ENCODE peak calls at places on chromosomes 4 and X, in four cellular contexts. F is pancreas, N is PC-9, M is H1. K is an unnamed sample. For H3K27me3, the result is how much of the 10 kb centered on the place peaks cover.

GRCh38 chr4:99379571-99379970 is 27.0 kb upstream of the ADH1C start:
- DNase-seq in F (no peak), N (no peak), M (no peak), K (no peak)

GRCh38 chr4:8552024-8552423 is 28.2 kb upstream of the GPR78 start:
- DNase-seq in F (no peak), N (no peak), M (no peak), K (no peak)

GRCh38 chrX:134684956-134685355 is 26.7 kb upstream of the PLAC1 start:
- DNase-seq in F (no peak), N (no peak), M (no peak), K (no peak)

GRCh38 chr4:69032847-69033638 is 63.2 kb upstream of the UGT2B7 start:
- DNase-seq in F (no peak), N (no peak), M (no peak), K (no peak)

GRCh38 chr4:99947608-99948007 is 1.2 kb upstream of the DNAJB14 start:
- DNase-seq in F (no peak), N (no peak), M (no peak), K (no peak)

GRCh38 chr4:78569291-78569821 is 17.8 kb downstream of the ANXA3 start:
- DNase-seq in F (no peak), N (peak), M (no peak), K (no peak)

GRCh38 chr4:35538807-35539206 is 705.5 kb downstream of the ARAP2 start:
- DNase-seq in F (no peak), N (no peak), M (no peak), K (no peak)

GRCh38 chr4:45004847-45005565 is 278.6 kb upstream of the GNPDA2 start:
- DNase-seq in F (no peak), N (peak), M (no peak), K (no peak)

GRCh38 chr4:25030283-25031076 is at the start of gene LGI2:
- DNase-seq in F (peak), N (no peak), M (peak), K (peak)

GRCh38 chrX:25049347-25049746 is 33.6 kb upstream of the ARX start:
- DNase-seq in F (no peak), N (no peak), M (no peak), K (no peak)

GRCh38 chrX:42920752-42921151 is 142.8 kb upstream of the PPP1R2C start:
- DNase-seq in F (no peak), N (no peak), M (no peak), K (no peak)

GRCh38 chr4:78439328-78439727 is 112.2 kb upstream of the ANXA3 start:
- DNase-seq in F (no peak), N (no peak), M (no peak), K (no peak)

DNA sequence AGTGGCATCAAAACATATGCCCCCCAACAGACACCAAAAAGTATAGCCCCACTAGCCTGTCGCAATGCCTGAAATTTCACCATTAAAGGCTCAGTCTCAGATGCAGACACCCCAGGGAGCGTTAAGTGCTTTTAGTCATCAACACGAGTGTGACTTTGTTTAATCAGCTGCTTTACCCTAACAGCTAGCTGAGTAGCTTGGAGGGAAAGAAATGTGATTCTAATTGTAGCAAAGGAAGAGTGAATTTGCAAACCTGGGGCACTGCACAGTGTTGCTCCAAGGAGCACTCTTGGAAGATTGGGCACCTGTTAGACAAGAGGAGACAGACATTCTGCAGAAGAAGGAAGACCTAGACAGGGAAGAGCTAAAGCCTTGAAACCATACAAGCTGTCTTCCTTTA is 145.1 kb downstream of the BEND2 start:
- DNase-seq in F (no peak), N (no peak), M (no peak), K (no peak)
- H3K27me3 ChIP-seq in F (under half), N (under half), M (under half), K (under half)

GRCh38 chr4:144557404-144557803 is 88.6 kb upstream of the HHIP start:
- DNase-seq in F (no peak), N (no peak), M (no peak), K (no peak)

GRCh38 chr4:144556636-144557035 is 89.3 kb upstream of the HHIP start:
- DNase-seq in F (no peak), N (no peak), M (no peak), K (no peak)

GRCh38 chr4:144565558-144566195 is 80.3 kb upstream of the HHIP start:
- DNase-seq in F (no peak), N (no peak), M (no peak), K (no peak)

GRCh38 chr4:144564358-144564757 is 81.6 kb upstream of the HHIP start:
- DNase-seq in F (no peak), N (no peak), M (no peak), K (no peak)

GRCh38 chr4:144562019-144562740 is 83.8 kb upstream of the HHIP start:
- DNase-seq in F (no peak), N (no peak), M (no peak), K (no peak)
- TF ChIP-seq CTCF in F (no peak), N (no peak), M (peak), K (no peak)

GRCh38 chrX:130834149-130834548 is 68.9 kb downstream of the ENOX2 start:
- DNase-seq in F (no peak), N (no peak), M (no peak), K (no peak)
- H3K27me3 ChIP-seq in F (under half), N (under half), M (under half), K (under half)

DNA sequence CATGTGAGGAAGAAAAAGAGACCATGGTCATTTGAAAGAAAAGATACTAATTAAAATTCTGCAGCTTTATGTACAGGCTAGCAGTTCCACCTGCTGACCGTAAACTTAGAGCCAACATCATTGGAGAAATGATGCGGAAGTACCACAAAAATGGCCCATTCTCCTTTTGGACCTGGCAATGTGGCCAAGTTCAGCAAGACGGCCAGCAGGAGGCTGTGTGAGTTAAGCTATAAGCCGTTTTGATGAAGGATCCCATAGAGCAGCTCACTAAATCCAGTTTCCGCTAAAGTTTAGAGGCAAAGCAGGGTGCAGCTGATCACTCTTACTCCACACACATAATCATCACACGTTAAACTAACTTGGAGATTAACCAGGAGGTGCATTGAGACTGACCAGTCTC is 133.8 kb downstream of the LDB2 start:
- DNase-seq in F (no peak), N (no peak), M (peak), K (no peak)
- TF ChIP-seq CTCF in F (no peak), N (no peak), M (peak), K (no peak)

GRCh38 chrX:136250191-136251041 is 784 bp downstream of the MAP7D3 start:
- DNase-seq in F (no peak), N (peak), M (peak), K (no peak)
- H3K27me3 ChIP-seq in F (under half), N (under half), M (under half), K (under half)

GRCh38 chrX:106875151-106875550 is 28.0 kb downstream of the RIPPLY1 start:
- DNase-seq in F (no peak), N (no peak), M (no peak), K (no peak)

GRCh38 chrX:106874075-106874474 is 29.1 kb downstream of the RIPPLY1 start:
- DNase-seq in F (no peak), N (no peak), M (no peak), K (no peak)
- TF ChIP-seq CTCF in F (peak), N (peak), M (peak), K (peak)

DNA sequence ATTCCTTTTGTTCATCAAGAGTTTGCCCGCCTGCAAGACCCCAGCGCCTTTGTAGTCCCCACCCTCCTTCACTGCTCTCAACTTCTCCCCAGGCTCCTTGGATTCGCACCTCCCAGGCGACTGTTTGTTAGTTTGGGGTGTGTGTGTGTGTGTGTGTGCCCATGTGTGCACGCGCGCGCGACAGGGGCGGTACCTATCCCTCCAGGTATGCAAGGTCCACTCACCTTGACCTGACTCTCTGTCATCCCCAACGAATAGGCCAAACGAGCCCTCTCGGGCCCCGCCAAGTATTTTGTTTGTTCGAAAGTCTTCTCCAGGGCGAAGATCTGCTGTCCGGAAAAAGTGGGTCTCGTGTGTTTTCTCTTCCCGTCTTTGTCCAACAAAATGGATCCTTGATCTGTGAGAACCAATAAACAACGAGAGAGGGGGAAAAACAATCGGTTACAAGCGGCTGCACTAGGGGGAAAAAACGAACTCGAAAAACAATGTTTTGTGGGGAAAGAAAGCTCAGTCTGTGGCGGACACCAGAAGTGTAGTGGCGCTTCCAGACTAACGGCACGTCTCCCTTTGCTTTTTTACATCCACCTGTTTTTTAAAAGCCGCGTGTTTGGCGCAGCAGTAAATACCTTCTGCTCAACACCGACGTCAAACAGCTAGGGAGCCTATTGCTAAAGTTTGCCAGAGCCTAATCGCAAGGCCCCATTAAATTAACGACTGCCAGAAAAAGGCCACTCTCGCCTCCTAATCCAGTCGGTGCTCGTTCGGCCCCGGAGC is 3.5 kb downstream of the NKX6-1 start:
- DNase-seq in F (no peak), N (no peak), M (peak), K (peak)
- H3K27me3 ChIP-seq in F (under half), N (under half), M (half or more), K (under half)

GRCh38 chrX:103212749-103213457 is 2.0 kb upstream of the BEX4 start:
- DNase-seq in F (no peak), N (no peak), M (no peak), K (no peak)

GRCh38 chrX:103215768-103216085 is 819 bp downstream of the BEX4 start:
- DNase-seq in F (peak), N (no peak), M (peak), K (no peak)

GRCh38 chrX:103215037-103215767 is at the start of gene BEX4:
- DNase-seq in F (peak), N (peak), M (peak), K (peak)

GRCh38 chrX:103210056-103210455 is 4.9 kb upstream of the BEX4 start:
- DNase-seq in F (no peak), N (no peak), M (no peak), K (no peak)

DNA sequence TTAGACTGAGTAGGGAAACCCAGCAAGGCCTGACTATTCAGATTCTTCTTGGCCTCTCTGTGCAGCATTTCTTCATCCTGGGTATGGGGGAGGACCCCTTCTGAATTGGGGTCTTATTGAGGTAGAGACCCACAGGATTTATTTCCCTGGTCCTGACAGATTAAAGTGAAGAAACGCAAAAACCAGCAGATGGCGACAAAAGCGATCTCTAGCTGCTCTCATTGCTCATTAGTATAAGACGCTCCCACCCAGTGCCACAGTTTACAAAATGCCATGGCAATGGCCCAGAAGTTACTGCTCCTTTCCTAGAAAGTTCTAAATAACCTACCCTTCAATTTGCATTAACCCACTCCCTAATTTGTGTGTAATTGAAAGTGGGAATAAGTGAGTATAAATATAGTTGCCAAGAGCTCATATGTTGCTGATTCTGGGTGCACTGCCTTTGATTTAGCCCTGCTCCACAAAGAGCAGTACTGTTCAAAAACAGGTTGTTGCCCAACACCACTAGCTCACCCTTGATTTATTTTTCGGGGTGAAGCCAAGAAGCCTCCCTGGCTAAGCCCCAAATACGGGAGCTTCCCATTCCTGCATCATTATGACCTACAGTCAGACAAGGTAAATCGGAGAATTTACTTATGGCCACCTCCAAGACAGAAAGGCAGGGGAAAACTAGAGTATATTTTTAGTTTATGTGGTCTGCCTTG is 3.7 kb upstream of the BEX4 start:
- DNase-seq in F (peak), N (peak), M (no peak), K (peak)
- TF ChIP-seq CTCF in F (peak), N (peak), M (peak), K (no peak)

DNA sequence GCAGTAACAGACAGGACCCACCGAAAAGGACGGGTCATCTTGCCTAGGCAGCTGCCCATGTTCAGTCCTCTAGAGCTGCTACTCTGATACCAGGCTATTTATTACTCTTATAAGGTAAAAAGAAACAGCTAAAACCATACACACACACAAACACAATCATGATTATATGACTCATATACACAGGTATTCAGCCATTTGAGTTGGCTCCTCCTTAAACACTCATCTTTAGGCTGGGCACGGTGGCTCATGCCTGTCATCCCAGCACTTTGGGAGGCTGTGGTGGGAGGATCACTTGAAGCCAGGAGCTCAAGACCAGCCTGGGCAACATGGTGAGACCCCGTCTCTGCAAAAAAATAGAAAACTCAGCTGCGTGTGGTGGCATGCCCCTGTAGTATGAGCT is 76.6 kb downstream of the F11 start:
- DNase-seq in F (no peak), N (no peak), M (no peak), K (no peak)
- H3K27me3 ChIP-seq in F (under half), N (under half), M (half or more), K (under half)